ENCODE peak calls at places on chromosomes 1 and 21, in nine cellular contexts. A is lung; S is nucleus accumbens; K is T follicular helper cell; R is AG20443; H is endothelial cell; G is CD8-positive, alpha-beta T cell; Z is HT-29; X is stimulated activated CD8-positive, alpha-beta memory T cell treated with anti-CD3 and anti-CD28 coated beads, Interleukin-2, amount 100 ng/mL, for 1 hour. P is an unnamed sample.

GRCh38 chr1:6959491-6959890 is 174.2 kb downstream of the CAMTA1 start:
- DNase-seq in R (no peak), Z (no peak), K (no peak), G (no peak), X (no peak), H (no peak), S (no peak), A (no peak), P (no peak)

GRCh38 chr1:33348676-33349080 is 27.8 kb upstream of the A3GALT2 start:
- DNase-seq in G (no peak), S (peak), K (no peak), H (no peak), Z (peak), X (no peak), A (no peak), R (no peak), P (no peak)

GRCh38 chr1:246416261-246416660 is 90.8 kb downstream of the SMYD3 start:
- DNase-seq in A (no peak), H (no peak), K (no peak), Z (no peak), S (no peak), G (no peak), R (peak), X (no peak), P (no peak)

GRCh38 chr1:21278898-21279819 is 11.1 kb downstream of the ECE1 start:
- DNase-seq in K (no peak), Z (no peak), X (no peak), G (no peak), S (no peak), A (no peak), H (peak), R (no peak), P (no peak)

GRCh38 chr1:30028939-30029338 is 694.4 kb downstream of the MATN1 start:
- DNase-seq in Z (no peak), H (no peak), G (no peak), R (no peak), K (no peak), S (no peak), X (no peak), A (no peak), P (no peak)

GRCh38 chr1:201450721-201451291 is 18.2 kb downstream of the PHLDA3 start:
- DNase-seq in K (no peak), H (peak), R (peak), A (no peak), X (no peak), Z (no peak), G (no peak), S (peak), P (no peak)

GRCh38 chr1:11646317-11646716 is 7.9 kb downstream of the FBXO2 start:
- DNase-seq in R (no peak), X (no peak), K (no peak), Z (no peak), S (no peak), H (no peak), G (no peak), A (no peak), P (no peak)

GRCh38 chr1:85433096-85433495 is 31.9 kb downstream of the DDAH1 start:
- DNase-seq in R (no peak), A (no peak), H (no peak), Z (no peak), S (no peak), X (no peak), K (no peak), G (no peak), P (no peak)

GRCh38 chr21:46421191-46421750 is 37.4 kb upstream of the DIP2A start:
- DNase-seq in A (no peak), H (no peak), G (no peak), K (no peak), R (no peak), S (no peak), Z (no peak), X (no peak), P (no peak)

GRCh38 chr1:205259998-205260397 is 32.3 kb downstream of the TMCC2 start:
- DNase-seq in G (no peak), R (no peak), X (no peak), A (no peak), H (no peak), Z (no peak), K (no peak), S (no peak), P (no peak)

P was measured in mucosa of gallbladder.